ENCODE peak calls at places on chromosomes 2 and 18, in five cellular contexts. H, Z, B, K and J are unnamed samples. For H3K27me3, the result is how much of the 10 kb centered on the place peaks cover.

GRCh38 chr2:97699765-97700444 is 13.5 kb upstream of the ZAP70 start:
- DNase-seq in H (peak), B (peak), K (no peak), Z (peak), J (peak)

GRCh38 chr18:629303-630150 is 27.9 kb upstream of the TYMS start:
- DNase-seq in H (no peak), K (no peak), B (no peak), Z (no peak), J (no peak)

GRCh38 chr2:123953848-123954247 is 71.2 kb upstream of the CNTNAP5 start:
- DNase-seq in B (no peak), Z (peak), H (no peak), K (no peak), J (no peak)

GRCh38 chr18:59159986-59160385 is 20.3 kb downstream of the SEC11C start:
- DNase-seq in B (no peak), Z (no peak), H (no peak), K (no peak), J (no peak)

GRCh38 chr2:70643715-70644114 is 90.1 kb upstream of the TGFA start:
- DNase-seq in B (peak), H (peak), K (no peak), Z (peak), J (peak)

GRCh38 chr2:1636791-1637415 is 107.4 kb downstream of the PXDN start:
- DNase-seq in K (no peak), B (no peak), Z (no peak), H (no peak), J (no peak)

GRCh38 chr18:13989209-13989608 is 73.9 kb upstream of the MC2R start:
- DNase-seq in Z (no peak), H (no peak), B (no peak), K (no peak), J (peak)

GRCh38 chr2:102141011-102141914 is 1.3 kb upstream of the IL1R1 start:
- DNase-seq in Z (no peak), H (no peak), K (no peak), B (no peak), J (peak)

GRCh38 chr2:112340868-112341267 is 65.5 kb downstream of the ZC3H6 start:
- DNase-seq in H (no peak), Z (no peak), B (no peak), K (no peak), J (no peak)

GRCh38 chr2:240840435-240841060 is 20.5 kb upstream of the KIF1A start:
- DNase-seq in H (no peak), Z (peak), K (no peak), B (peak), J (peak)

GRCh38 chr2:65177754-65178442 is 48.0 kb upstream of the RAB1A start:
- DNase-seq in B (peak), Z (peak), H (no peak), K (no peak), J (no peak)

GRCh38 chr2:15640291-15640711 is 48.6 kb downstream of the DDX1 start:
- DNase-seq in K (no peak), B (no peak), H (no peak), Z (peak), J (no peak)

GRCh38 chr2:197191177-197191947 is 119.2 kb downstream of the ANKRD44 start:
- DNase-seq in B (no peak), Z (peak), K (no peak), H (peak), J (peak)

GRCh38 chr2:69464575-69464974 is 27.3 kb upstream of the NFU1 start:
- DNase-seq in Z (no peak), B (no peak), H (no peak), K (peak), J (no peak)

GRCh38 chr2:54983345-54984235 is 66.7 kb downstream of the RTN4 start:
- DNase-seq in H (no peak), B (no peak), K (no peak), Z (no peak), J (no peak)

GRCh38 chr18:2656237-2657042 is 914 bp downstream of the SMCHD1 start:
- DNase-seq in H (peak), Z (peak), K (peak), B (peak), J (peak)

DNA sequence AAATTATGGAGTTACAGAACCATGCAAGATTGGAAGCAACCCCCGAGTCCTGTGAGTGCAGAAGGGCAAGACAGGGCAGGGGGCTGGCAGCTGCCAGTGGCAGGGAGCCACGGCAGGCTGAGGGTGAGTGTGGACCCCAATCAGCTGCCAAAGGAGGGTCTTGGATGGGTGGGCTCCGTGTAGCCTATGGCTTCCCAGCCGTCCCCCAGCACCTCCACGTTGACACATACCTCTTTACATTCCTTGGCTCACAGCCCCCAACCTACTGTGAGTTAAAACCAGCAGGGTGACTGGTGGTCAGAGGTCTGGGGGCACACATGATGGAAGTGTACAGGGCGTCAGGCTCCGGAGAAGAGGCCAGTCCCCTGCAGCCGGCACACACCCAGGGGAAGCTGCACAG is 60.9 kb upstream of the SALL3 start:
- DNase-seq in H (no peak), B (no peak), Z (no peak), K (no peak), J (peak)
- H3K4me3 ChIP-seq in H (no peak), B (no peak), Z (no peak), K (no peak), J (no peak)

GRCh38 chr2:127012215-127012614 is 94.7 kb downstream of the BIN1 start:
- DNase-seq in H (no peak), K (no peak), B (no peak), Z (no peak), J (no peak)

GRCh38 chr2:127014224-127014623 is 92.7 kb downstream of the BIN1 start:
- DNase-seq in H (no peak), K (no peak), Z (no peak), B (no peak), J (no peak)

GRCh38 chr2:127011136-127011740 is 95.7 kb downstream of the BIN1 start:
- DNase-seq in B (no peak), H (no peak), Z (no peak), K (no peak), J (no peak)

GRCh38 chr2:127012868-127013267 is 94.1 kb downstream of the BIN1 start:
- DNase-seq in K (no peak), B (no peak), H (no peak), Z (no peak), J (no peak)

GRCh38 chr2:127011796-127012195 is 95.2 kb downstream of the BIN1 start:
- DNase-seq in H (no peak), K (no peak), B (no peak), Z (no peak), J (no peak)
- H3K27me3 ChIP-seq in H (under half), K (under half), B (under half), Z (under half), J (under half)

DNA sequence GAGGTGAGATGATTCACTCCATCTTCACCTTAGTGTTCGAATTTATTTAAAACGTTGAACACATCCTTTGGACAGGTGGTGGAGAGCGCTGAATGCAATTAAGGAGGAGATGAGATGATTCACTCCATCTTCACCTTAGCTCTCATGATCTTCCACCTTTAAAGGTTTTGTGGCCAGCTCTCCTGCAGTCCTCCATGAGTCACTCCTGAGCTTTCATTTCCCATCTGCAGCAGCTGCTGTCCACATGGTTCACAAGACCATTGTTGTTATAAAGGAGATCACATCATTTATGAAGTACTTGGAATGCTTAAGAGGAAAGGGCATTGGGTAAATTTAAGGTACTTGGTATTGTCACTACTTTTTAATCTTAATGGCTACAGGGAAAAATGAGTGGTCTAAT is 298.5 kb downstream of the PAX3 start:
- DNase-seq in H (no peak), B (no peak), Z (peak), K (no peak), J (no peak)
- H3K4me3 ChIP-seq in H (no peak), B (no peak), Z (no peak), K (no peak), J (no peak)

GRCh38 chr2:39665811-39666488 is at the start of gene TMEM178A:
- DNase-seq in K (no peak), B (no peak), Z (no peak), H (no peak), J (peak)
- H3K27me3 ChIP-seq in K (under half), B (under half), Z (under half), H (under half), J (under half)